ENCODE peak calls at places on chromosomes 16 and 17, in eight cellular contexts. S is HCT116, U is GM23338, L is HepG2, P is SK-N-SH, X is Panc1, B is K562, O is GM12878. Y is an unnamed sample.

GRCh38 chr16:27676807-27677206 is 126.9 kb downstream of the KATNIP start:
- DNase-seq in U (no peak), B (no peak), X (no peak), S (no peak), O (no peak), P (no peak), L (no peak), Y (no peak)

GRCh38 chr16:86834451-86835035 is 256.2 kb downstream of the FOXL1 start:
- DNase-seq in X (peak), P (no peak), U (peak), L (no peak), B (no peak), S (no peak), O (no peak), Y (no peak)

GRCh38 chr16:17379121-17379571 is 91.6 kb downstream of the XYLT1 start:
- DNase-seq in X (no peak), S (no peak), O (no peak), B (no peak), P (peak), U (no peak), L (no peak), Y (no peak)

GRCh38 chr16:4494746-4495490 is 18.7 kb downstream of the HMOX2 start:
- DNase-seq in X (no peak), U (no peak), L (no peak), B (no peak), S (peak), P (no peak), O (no peak), Y (no peak)

GRCh38 chr16:83802559-83802958 is 5.2 kb upstream of the HSBP1 start:
- DNase-seq in S (no peak), U (peak), B (no peak), P (no peak), X (no peak), L (no peak), O (no peak), Y (no peak)

GRCh38 chr17:65850486-65850885 is 289.0 kb upstream of the AXIN2 start:
- DNase-seq in O (peak), B (no peak), U (no peak), S (peak), L (no peak), P (no peak), X (no peak), Y (no peak)

GRCh38 chr16:30927789-30928378 is 4.5 kb downstream of the FBXL19 start:
- DNase-seq in U (peak), P (peak), X (no peak), S (peak), L (peak), O (peak), B (peak), Y (no peak)

GRCh38 chr16:3580686-3581085 is 3.5 kb upstream of the NLRC3 start:
- DNase-seq in O (no peak), U (no peak), X (no peak), B (no peak), P (no peak), S (no peak), L (no peak), Y (no peak)

GRCh38 chr16:75116081-75116910 is at the start of gene LDHD:
- DNase-seq in P (peak), O (no peak), X (no peak), L (peak), B (peak), S (peak), U (peak), Y (peak)

GRCh38 chr16:2761472-2761871 is 9.0 kb downstream of the SRRM2 start:
- DNase-seq in O (no peak), S (no peak), B (no peak), L (no peak), P (no peak), U (no peak), X (no peak), Y (peak)

GRCh38 chr17:75601057-75601987 is 13.7 kb downstream of the MYO15B start:
- DNase-seq in X (peak), O (no peak), L (peak), B (peak), S (peak), U (peak), P (peak), Y (no peak)

GRCh38 chr16:51383909-51384308 is 232.8 kb upstream of the SALL1 start:
- DNase-seq in B (no peak), L (no peak), S (no peak), U (peak), O (no peak), X (no peak), P (no peak), Y (no peak)

GRCh38 chr16:84839054-84839453 is 19.3 kb downstream of the CRISPLD2 start:
- DNase-seq in L (no peak), P (peak), U (no peak), B (no peak), S (peak), O (no peak), X (no peak), Y (no peak)

GRCh38 chr17:72151565-72152391 is 31.0 kb downstream of the SOX9 start:
- DNase-seq in L (peak), U (peak), S (peak), P (peak), X (peak), B (peak), O (no peak), Y (no peak)
- H3K4me3 ChIP-seq in L (peak), U (peak), S (peak), P (no peak), X (peak), B (no peak), O (no peak), Y (no peak)

DNA sequence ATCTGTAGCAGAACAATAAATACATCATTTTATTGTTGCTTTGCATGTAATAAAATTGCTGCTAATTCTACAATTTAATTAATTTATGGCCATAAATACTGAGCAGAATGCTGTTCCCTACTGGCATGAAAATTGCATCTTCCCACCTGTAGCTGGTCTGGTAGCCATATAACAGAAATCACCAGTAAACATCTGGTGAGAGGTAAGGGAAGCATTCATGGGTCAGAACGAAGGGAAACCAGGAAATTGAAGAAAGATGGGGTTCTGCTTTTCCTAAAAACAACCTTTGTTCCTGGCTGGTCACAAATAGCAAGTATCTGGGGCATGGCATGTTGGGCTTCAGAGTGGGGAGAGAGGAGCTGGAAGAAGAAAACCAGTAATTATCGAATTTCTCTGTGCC is 128.4 kb downstream of the CDH11 start:
- DNase-seq in P (no peak), B (no peak), S (no peak), L (no peak), X (no peak), U (no peak), O (no peak), Y (no peak)
- TF ChIP-seq POLR2AphosphoS5 in P (no peak), B (no peak), S (no peak), L (no peak), X (no peak), U (no peak), O (no peak), Y (no peak)

DNA sequence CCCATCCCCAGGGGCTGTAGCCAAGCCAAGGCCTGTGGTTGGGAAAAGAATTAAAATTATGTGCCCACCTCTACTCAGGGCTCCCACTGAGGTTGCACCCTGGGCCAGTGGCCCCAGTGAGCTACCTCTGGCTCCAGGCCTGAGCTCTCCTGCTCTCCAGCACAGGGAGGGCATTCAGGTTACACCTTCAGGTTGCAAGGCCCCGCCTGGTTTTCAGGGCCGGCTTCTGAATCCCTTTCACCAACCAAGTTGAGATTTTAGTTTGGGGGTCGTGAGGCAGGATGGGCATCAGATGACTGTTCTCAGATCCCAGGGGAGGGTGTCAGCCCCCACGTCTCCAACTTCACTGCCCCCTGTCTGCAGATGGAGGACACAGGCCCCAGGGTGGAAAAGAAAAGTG is 8.0 kb upstream of the KATNB1 start:
- DNase-seq in U (no peak), L (no peak), B (no peak), S (no peak), P (no peak), O (no peak), X (no peak), Y (no peak)
- TF ChIP-seq REST in U (no peak), L (no peak), B (no peak), S (no peak), P (no peak), O (no peak), X (no peak), Y (no peak)

DNA sequence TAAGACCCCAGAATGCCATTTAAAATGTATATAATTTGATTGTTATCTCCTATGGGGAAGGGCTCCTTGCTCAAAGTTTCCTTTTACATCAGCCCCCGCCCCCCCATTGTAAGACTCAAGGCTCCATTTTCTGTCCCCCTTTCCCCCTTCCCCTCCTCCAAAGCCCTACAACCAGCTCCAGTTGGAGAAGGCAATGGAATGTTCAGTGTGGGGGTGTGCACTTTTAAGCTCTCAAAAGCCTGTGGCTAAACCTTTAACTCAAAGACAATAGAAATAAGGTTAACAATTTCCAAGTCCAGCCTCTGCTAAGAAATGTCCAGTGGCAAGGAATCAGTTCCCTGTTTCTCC is 114.7 kb downstream of the NOG start:
- DNase-seq in S (no peak), B (no peak), O (no peak), P (no peak), U (no peak), L (no peak), X (no peak), Y (no peak)
- H3K4me3 ChIP-seq in S (no peak), B (no peak), O (no peak), P (no peak), U (peak), L (no peak), X (no peak), Y (no peak)

GRCh38 chr17:47820023-47820789 is 1.4 kb downstream of the OSBPL7 start:
- DNase-seq in S (no peak), L (no peak), U (no peak), P (no peak), X (no peak), B (peak), O (no peak), Y (no peak)
- TF ChIP-seq POLR2AphosphoS5 in S (no peak), L (no peak), U (no peak), P (no peak), X (no peak), B (no peak), O (no peak), Y (no peak)

GRCh38 chr16:47971225-47971624 is 184.6 kb downstream of the ABCC12 start:
- DNase-seq in U (no peak), O (no peak), X (no peak), S (no peak), P (peak), B (no peak), L (no peak), Y (no peak)

GRCh38 chr16:47972246-47972985 is 183.4 kb downstream of the ABCC12 start:
- DNase-seq in U (no peak), S (no peak), O (no peak), X (no peak), L (no peak), P (no peak), B (no peak), Y (no peak)

GRCh38 chr16:47973552-47973951 is 182.2 kb downstream of the ABCC12 start:
- DNase-seq in U (no peak), L (no peak), S (no peak), O (no peak), P (no peak), B (no peak), X (no peak), Y (no peak)

GRCh38 chr16:47967374-47967773 is 188.4 kb downstream of the ABCC12 start:
- DNase-seq in B (no peak), L (no peak), O (no peak), S (no peak), P (no peak), U (no peak), X (no peak), Y (no peak)

GRCh38 chr16:47970291-47970931 is 185.4 kb downstream of the ABCC12 start:
- DNase-seq in X (no peak), B (peak), L (peak), U (peak), S (no peak), P (no peak), O (no peak), Y (no peak)
- TF ChIP-seq REST in X (peak), B (peak), L (peak), U (peak), S (peak), P (peak), O (peak), Y (peak)

GRCh38 chr16:89906141-89907025 is 12.3 kb upstream of the MC1R start:
- DNase-seq in S (no peak), L (no peak), P (no peak), O (no peak), X (no peak), B (no peak), U (no peak), Y (no peak)

GRCh38 chr16:89907055-89907814 is 11.4 kb upstream of the MC1R start:
- DNase-seq in X (no peak), L (no peak), O (no peak), S (no peak), B (no peak), U (no peak), P (no peak), Y (no peak)

GRCh38 chr16:89904606-89905510 is 13.8 kb upstream of the MC1R start:
- DNase-seq in U (no peak), L (no peak), B (no peak), O (no peak), S (no peak), P (no peak), X (no peak), Y (no peak)

GRCh38 chr16:89903908-89904515 is 14.7 kb upstream of the MC1R start:
- DNase-seq in S (no peak), B (no peak), L (no peak), P (no peak), O (no peak), X (no peak), U (no peak), Y (no peak)

GRCh38 chr16:89905511-89906140 is 13.0 kb upstream of the MC1R start:
- DNase-seq in U (no peak), L (no peak), P (no peak), X (no peak), B (no peak), O (no peak), S (no peak), Y (no peak)
- H3K4me3 ChIP-seq in U (no peak), L (no peak), P (no peak), X (no peak), B (no peak), O (no peak), S (no peak), Y (no peak)

GRCh38 chr16:20216818-20217217 is 110.5 kb downstream of the GP2 start:
- DNase-seq in L (no peak), S (no peak), X (no peak), B (no peak), O (peak), P (no peak), U (peak), Y (no peak)

GRCh38 chr16:20221208-20221607 is 106.1 kb downstream of the GP2 start:
- DNase-seq in P (no peak), U (no peak), L (no peak), B (no peak), S (no peak), O (no peak), X (no peak), Y (no peak)

DNA sequence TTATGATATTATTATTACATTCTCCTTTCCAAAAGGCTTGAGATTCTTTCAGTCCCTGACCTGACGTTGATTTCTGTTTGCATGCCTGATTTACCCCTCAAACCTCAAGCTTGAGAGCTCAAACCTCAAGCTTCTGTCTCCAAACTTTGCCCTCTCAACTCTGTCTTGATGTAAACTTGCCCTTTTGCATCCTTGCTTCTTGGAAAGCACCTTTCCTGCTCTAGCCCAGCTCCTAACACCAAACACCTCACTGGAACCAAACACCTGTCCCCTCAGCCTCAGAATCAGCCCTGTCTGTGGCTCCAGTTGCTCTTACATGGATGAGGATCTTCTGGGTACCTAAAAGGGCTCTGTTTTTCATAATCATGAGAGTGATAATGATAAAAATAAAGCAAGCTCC is 109.2 kb downstream of the GP2 start:
- DNase-seq in U (no peak), O (no peak), L (no peak), P (no peak), S (no peak), B (no peak), X (no peak), Y (no peak)
- TF ChIP-seq POLR2AphosphoS5 in U (no peak), O (no peak), L (no peak), P (no peak), S (no peak), B (no peak), X (no peak), Y (no peak)

DNA sequence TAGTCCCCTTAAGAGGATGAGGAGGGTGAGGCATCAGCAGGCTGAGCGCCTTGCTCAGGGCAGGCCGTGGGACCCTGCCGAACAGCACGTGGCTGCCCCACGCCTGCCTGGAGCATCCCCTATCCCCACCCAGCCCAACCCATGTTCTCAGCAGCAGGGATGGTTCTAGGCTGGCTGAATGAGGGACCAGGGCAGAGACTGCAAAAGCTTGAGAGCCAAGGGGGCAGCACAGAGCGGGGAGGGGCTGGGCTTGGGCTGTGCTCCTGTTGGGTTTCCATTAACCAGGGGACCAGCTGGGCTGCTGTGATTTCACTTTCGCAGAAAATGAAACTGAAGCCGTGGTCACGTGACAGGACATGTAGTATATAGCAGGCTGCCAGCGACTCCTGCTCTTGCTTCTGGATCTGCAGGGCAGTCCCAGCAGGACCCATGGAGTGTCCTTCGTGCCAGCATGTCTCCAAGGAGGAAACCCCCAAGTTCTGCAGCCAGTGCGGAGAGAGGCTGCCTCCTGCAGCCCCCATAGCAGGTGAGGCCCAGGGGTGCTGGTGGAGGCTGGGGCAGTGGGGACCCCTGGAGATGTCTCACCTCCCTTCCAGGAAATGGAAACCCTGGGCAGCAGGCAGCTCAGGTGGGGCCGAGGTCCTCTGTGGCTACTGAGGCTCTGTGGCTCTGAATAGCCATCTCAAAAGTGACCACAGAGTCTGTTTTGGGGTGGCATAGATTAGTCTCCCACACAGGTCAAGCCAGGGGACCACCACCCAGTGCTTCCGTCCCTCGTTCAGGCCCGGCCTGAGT is 2.8 kb downstream of the RNF213 start:
- DNase-seq in O (peak), P (peak), B (no peak), U (peak), S (no peak), X (no peak), L (peak), Y (peak)
- TF ChIP-seq REST in O (no peak), P (no peak), B (no peak), U (no peak), S (no peak), X (no peak), L (peak), Y (no peak)